ENCODE peak calls at places on chromosome 6, in ten cellular contexts. One of them, this sample, is unnamed.

GRCh38 chr6:43436577-43437282 is 9.4 kb downstream of the ABCC10 start:
- DNase-seq in NCI-H2081 treated with DMSO at 0.1 percent for 48 hours: no peak
- DNase-seq in T-helper 17 cell: no peak
- DNase-seq in adipocyte: peak; percentile 78
- DNase-seq in AG09309: no peak
- DNase-seq in HFFc6: peak; percentile 55
- DNase-seq in astrocyte of the spinal cord: peak; percentile 77
- DNase-seq in G401: no peak
- DNase-seq in NCI-H446 treated with DMSO at 0.1 percent for 48 hours: no peak
- DNase-seq in stimulated activated CD8-positive, alpha-beta memory T cell treated with anti-CD3 and anti-CD28 coated beads, Interleukin-4, amount 100 ng/mL, for 24 hours: no peak
- DNase-seq in this sample: no peak

GRCh38 chr6:3616565-3617176 is 134.8 kb downstream of the PXDC1 start:
- DNase-seq in NCI-H2081 treated with DMSO at 0.1 percent for 48 hours: no peak
- DNase-seq in HFFc6: no peak
- DNase-seq in adipocyte: no peak
- DNase-seq in stimulated activated CD8-positive, alpha-beta memory T cell treated with anti-CD3 and anti-CD28 coated beads, Interleukin-4, amount 100 ng/mL, for 24 hours: no peak
- DNase-seq in T-helper 17 cell: no peak
- DNase-seq in G401: no peak
- DNase-seq in astrocyte of the spinal cord: no peak
- DNase-seq in NCI-H446 treated with DMSO at 0.1 percent for 48 hours: no peak
- DNase-seq in AG09309: no peak
- DNase-seq in this sample: peak; percentile 53

GRCh38 chr6:109296971-109297372 is 85.3 kb downstream of the CD164 start:
- DNase-seq in AG09309: no peak
- DNase-seq in adipocyte: no peak
- DNase-seq in stimulated activated CD8-positive, alpha-beta memory T cell treated with anti-CD3 and anti-CD28 coated beads, Interleukin-4, amount 100 ng/mL, for 24 hours: no peak
- DNase-seq in NCI-H446 treated with DMSO at 0.1 percent for 48 hours: no peak
- DNase-seq in G401: no peak
- DNase-seq in T-helper 17 cell: no peak
- DNase-seq in NCI-H2081 treated with DMSO at 0.1 percent for 48 hours: no peak
- DNase-seq in astrocyte of the spinal cord: no peak
- DNase-seq in HFFc6: peak; percentile 1
- DNase-seq in this sample: no peak

GRCh38 chr6:56661298-56661697 is 18.6 kb upstream of the DST start:
- DNase-seq in NCI-H2081 treated with DMSO at 0.1 percent for 48 hours: no peak
- DNase-seq in AG09309: no peak
- DNase-seq in astrocyte of the spinal cord: no peak
- DNase-seq in T-helper 17 cell: no peak
- DNase-seq in NCI-H446 treated with DMSO at 0.1 percent for 48 hours: no peak
- DNase-seq in stimulated activated CD8-positive, alpha-beta memory T cell treated with anti-CD3 and anti-CD28 coated beads, Interleukin-4, amount 100 ng/mL, for 24 hours: no peak
- DNase-seq in HFFc6: no peak
- DNase-seq in G401: no peak
- DNase-seq in adipocyte: no peak
- DNase-seq in this sample: no peak

GRCh38 chr6:88119769-88120168 is 46.4 kb downstream of the CNR1 start:
- DNase-seq in T-helper 17 cell: no peak
- DNase-seq in astrocyte of the spinal cord: peak; percentile 8
- DNase-seq in HFFc6: no peak
- DNase-seq in AG09309: no peak
- DNase-seq in stimulated activated CD8-positive, alpha-beta memory T cell treated with anti-CD3 and anti-CD28 coated beads, Interleukin-4, amount 100 ng/mL, for 24 hours: no peak
- DNase-seq in NCI-H446 treated with DMSO at 0.1 percent for 48 hours: no peak
- DNase-seq in adipocyte: no peak
- DNase-seq in G401: no peak
- DNase-seq in NCI-H2081 treated with DMSO at 0.1 percent for 48 hours: no peak
- DNase-seq in this sample: no peak

GRCh38 chr6:11198663-11199603 is 33.5 kb downstream of the NEDD9 start:
- DNase-seq in astrocyte of the spinal cord: no peak
- DNase-seq in stimulated activated CD8-positive, alpha-beta memory T cell treated with anti-CD3 and anti-CD28 coated beads, Interleukin-4, amount 100 ng/mL, for 24 hours: no peak
- DNase-seq in G401: no peak
- DNase-seq in AG09309: no peak
- DNase-seq in T-helper 17 cell: no peak
- DNase-seq in adipocyte: peak; percentile 48
- DNase-seq in NCI-H446 treated with DMSO at 0.1 percent for 48 hours: no peak
- DNase-seq in HFFc6: no peak
- DNase-seq in NCI-H2081 treated with DMSO at 0.1 percent for 48 hours: no peak
- DNase-seq in this sample: no peak

GRCh38 chr6:24893342-24893850 is 42.4 kb downstream of the RIPOR2 start:
- DNase-seq in adipocyte: no peak
- DNase-seq in G401: no peak
- DNase-seq in AG09309: no peak
- DNase-seq in NCI-H2081 treated with DMSO at 0.1 percent for 48 hours: no peak
- DNase-seq in T-helper 17 cell: no peak
- DNase-seq in HFFc6: no peak
- DNase-seq in stimulated activated CD8-positive, alpha-beta memory T cell treated with anti-CD3 and anti-CD28 coated beads, Interleukin-4, amount 100 ng/mL, for 24 hours: no peak
- DNase-seq in astrocyte of the spinal cord: no peak
- DNase-seq in NCI-H446 treated with DMSO at 0.1 percent for 48 hours: no peak
- DNase-seq in this sample: no peak

GRCh38 chr6:4088684-4089083 is 9.7 kb upstream of the FAM217A start:
- DNase-seq in adipocyte: no peak
- DNase-seq in HFFc6: no peak
- DNase-seq in stimulated activated CD8-positive, alpha-beta memory T cell treated with anti-CD3 and anti-CD28 coated beads, Interleukin-4, amount 100 ng/mL, for 24 hours: no peak
- DNase-seq in G401: no peak
- DNase-seq in astrocyte of the spinal cord: no peak
- DNase-seq in NCI-H446 treated with DMSO at 0.1 percent for 48 hours: no peak
- DNase-seq in T-helper 17 cell: no peak
- DNase-seq in AG09309: no peak
- DNase-seq in NCI-H2081 treated with DMSO at 0.1 percent for 48 hours: no peak
- DNase-seq in this sample: no peak

GRCh38 chr6:162190936-162191335 is 536.6 kb downstream of the PRKN start:
- DNase-seq in stimulated activated CD8-positive, alpha-beta memory T cell treated with anti-CD3 and anti-CD28 coated beads, Interleukin-4, amount 100 ng/mL, for 24 hours: no peak
- DNase-seq in astrocyte of the spinal cord: no peak
- DNase-seq in T-helper 17 cell: no peak
- DNase-seq in adipocyte: no peak
- DNase-seq in AG09309: no peak
- DNase-seq in G401: peak; percentile 86
- DNase-seq in HFFc6: no peak
- DNase-seq in NCI-H446 treated with DMSO at 0.1 percent for 48 hours: no peak
- DNase-seq in NCI-H2081 treated with DMSO at 0.1 percent for 48 hours: no peak
- DNase-seq in this sample: peak; percentile 42

GRCh38 chr6:86192123-86192522 is 549.4 kb upstream of the SYNCRIP start:
- DNase-seq in adipocyte: peak; percentile 5
- DNase-seq in stimulated activated CD8-positive, alpha-beta memory T cell treated with anti-CD3 and anti-CD28 coated beads, Interleukin-4, amount 100 ng/mL, for 24 hours: no peak
- DNase-seq in T-helper 17 cell: no peak
- DNase-seq in AG09309: no peak
- DNase-seq in HFFc6: peak; percentile 1
- DNase-seq in NCI-H2081 treated with DMSO at 0.1 percent for 48 hours: no peak
- DNase-seq in NCI-H446 treated with DMSO at 0.1 percent for 48 hours: no peak
- DNase-seq in astrocyte of the spinal cord: no peak
- DNase-seq in G401: no peak
- DNase-seq in this sample: no peak

GRCh38 chr6:128899651-128900050 is 16.7 kb downstream of the LAMA2 start:
- DNase-seq in NCI-H2081 treated with DMSO at 0.1 percent for 48 hours: no peak
- DNase-seq in NCI-H446 treated with DMSO at 0.1 percent for 48 hours: peak; percentile 44
- DNase-seq in stimulated activated CD8-positive, alpha-beta memory T cell treated with anti-CD3 and anti-CD28 coated beads, Interleukin-4, amount 100 ng/mL, for 24 hours: no peak
- DNase-seq in AG09309: no peak
- DNase-seq in adipocyte: peak; percentile 63
- DNase-seq in astrocyte of the spinal cord: peak; percentile 52
- DNase-seq in G401: no peak
- DNase-seq in T-helper 17 cell: no peak
- DNase-seq in HFFc6: peak; percentile 20
- DNase-seq in this sample: no peak

GRCh38 chr6:32982702-32983492 is 14.5 kb downstream of the BRD2 start:
- DNase-seq in NCI-H2081 treated with DMSO at 0.1 percent for 48 hours: no peak
- DNase-seq in NCI-H446 treated with DMSO at 0.1 percent for 48 hours: no peak
- DNase-seq in stimulated activated CD8-positive, alpha-beta memory T cell treated with anti-CD3 and anti-CD28 coated beads, Interleukin-4, amount 100 ng/mL, for 24 hours: no peak
- DNase-seq in AG09309: no peak
- DNase-seq in adipocyte: peak; percentile 8
- DNase-seq in astrocyte of the spinal cord: no peak
- DNase-seq in HFFc6: no peak
- DNase-seq in G401: peak; percentile 57
- DNase-seq in T-helper 17 cell: no peak
- DNase-seq in this sample: no peak

GRCh38 chr6:30912746-30913520 is 1.1 kb upstream of the VARS2 start:
- DNase-seq in NCI-H446 treated with DMSO at 0.1 percent for 48 hours: no peak
- DNase-seq in NCI-H2081 treated with DMSO at 0.1 percent for 48 hours: no peak
- DNase-seq in G401: no peak
- DNase-seq in astrocyte of the spinal cord: no peak
- DNase-seq in T-helper 17 cell: no peak
- DNase-seq in AG09309: no peak
- DNase-seq in stimulated activated CD8-positive, alpha-beta memory T cell treated with anti-CD3 and anti-CD28 coated beads, Interleukin-4, amount 100 ng/mL, for 24 hours: no peak
- DNase-seq in HFFc6: no peak
- DNase-seq in adipocyte: no peak
- DNase-seq in this sample: no peak

GRCh38 chr6:4844108-4844507 is 67.9 kb downstream of the CDYL start:
- DNase-seq in AG09309: no peak
- DNase-seq in NCI-H446 treated with DMSO at 0.1 percent for 48 hours: no peak
- DNase-seq in T-helper 17 cell: no peak
- DNase-seq in astrocyte of the spinal cord: no peak
- DNase-seq in stimulated activated CD8-positive, alpha-beta memory T cell treated with anti-CD3 and anti-CD28 coated beads, Interleukin-4, amount 100 ng/mL, for 24 hours: no peak
- DNase-seq in NCI-H2081 treated with DMSO at 0.1 percent for 48 hours: no peak
- DNase-seq in G401: no peak
- DNase-seq in adipocyte: no peak
- DNase-seq in HFFc6: no peak
- DNase-seq in this sample: no peak

GRCh38 chr6:122817362-122817761 is 28.3 kb downstream of the SMPDL3A start:
- DNase-seq in HFFc6: no peak
- DNase-seq in G401: no peak
- DNase-seq in NCI-H446 treated with DMSO at 0.1 percent for 48 hours: no peak
- DNase-seq in T-helper 17 cell: no peak
- DNase-seq in adipocyte: no peak
- DNase-seq in AG09309: no peak
- DNase-seq in astrocyte of the spinal cord: no peak
- DNase-seq in stimulated activated CD8-positive, alpha-beta memory T cell treated with anti-CD3 and anti-CD28 coated beads, Interleukin-4, amount 100 ng/mL, for 24 hours: no peak
- DNase-seq in NCI-H2081 treated with DMSO at 0.1 percent for 48 hours: no peak
- DNase-seq in this sample: no peak

GRCh38 chr6:43276180-43277082 is 21.6 kb upstream of the SLC22A7 start:
- DNase-seq in adipocyte: no peak
- DNase-seq in NCI-H446 treated with DMSO at 0.1 percent for 48 hours: no peak
- DNase-seq in AG09309: no peak
- DNase-seq in stimulated activated CD8-positive, alpha-beta memory T cell treated with anti-CD3 and anti-CD28 coated beads, Interleukin-4, amount 100 ng/mL, for 24 hours: no peak
- DNase-seq in HFFc6: no peak
- DNase-seq in NCI-H2081 treated with DMSO at 0.1 percent for 48 hours: no peak
- DNase-seq in G401: no peak
- DNase-seq in astrocyte of the spinal cord: no peak
- DNase-seq in T-helper 17 cell: no peak
- DNase-seq in this sample: no peak

GRCh38 chr6:112909781-112910180 is 562.7 kb downstream of the RFPL4B start:
- DNase-seq in T-helper 17 cell: no peak
- DNase-seq in astrocyte of the spinal cord: no peak
- DNase-seq in adipocyte: no peak
- DNase-seq in NCI-H446 treated with DMSO at 0.1 percent for 48 hours: no peak
- DNase-seq in AG09309: no peak
- DNase-seq in stimulated activated CD8-positive, alpha-beta memory T cell treated with anti-CD3 and anti-CD28 coated beads, Interleukin-4, amount 100 ng/mL, for 24 hours: no peak
- DNase-seq in NCI-H2081 treated with DMSO at 0.1 percent for 48 hours: no peak
- DNase-seq in G401: no peak
- DNase-seq in HFFc6: no peak
- DNase-seq in this sample: no peak

This sample was measured in esophagus muscularis mucosa.